ENCODE peak calls at places on chromosome 1, in five cellular contexts. F is uterus, A is BJ, L is body of pancreas, B is tibial artery. U is an unnamed sample.

GRCh38 chr1:80244366-80244765 is 1237.8 kb upstream of the ADGRL4 start:
- DNase-seq in L (no peak), F (no peak), B (no peak), A (no peak), U (no peak)

GRCh38 chr1:204487256-204487615 is 7.4 kb downstream of the PIK3C2B start:
- DNase-seq in A (no peak), L (no peak), B (no peak), F (no peak), U (no peak)

GRCh38 chr1:35886606-35887431 is 3.8 kb downstream of the AGO1 start:
- DNase-seq in B (no peak), L (no peak), F (no peak), A (no peak), U (no peak)

GRCh38 chr1:109718495-109718894 is 6.4 kb downstream of the GSTM5 start:
- DNase-seq in B (no peak), F (no peak), A (no peak), L (no peak), U (no peak)

GRCh38 chr1:211741799-211742198 is 66.4 kb upstream of the NEK2 start:
- DNase-seq in A (no peak), F (no peak), B (no peak), L (no peak), U (peak)

GRCh38 chr1:90204780-90205179 is 209.9 kb downstream of the ZNF326 start:
- DNase-seq in F (no peak), L (no peak), A (no peak), B (no peak), U (no peak)

GRCh38 chr1:186175588-186175987 is 199.5 kb downstream of the TPR start:
- DNase-seq in L (no peak), A (no peak), F (no peak), B (no peak), U (no peak)

GRCh38 chr1:225597926-225598575 is 54.9 kb downstream of the ENAH start:
- DNase-seq in L (no peak), B (no peak), F (no peak), A (no peak), U (no peak)

GRCh38 chr1:154865442-154866256 is 4.4 kb downstream of the KCNN3 start:
- DNase-seq in B (no peak), F (no peak), L (peak), A (no peak), U (no peak)

GRCh38 chr1:240237305-240237721 is 145.6 kb downstream of the FMN2 start:
- DNase-seq in F (no peak), A (peak), L (no peak), B (no peak), U (no peak)

GRCh38 chr1:206945779-206946178 is 487 bp downstream of the PIGR start:
- DNase-seq in B (no peak), L (no peak), A (no peak), F (no peak), U (no peak)
- H3K4me3 ChIP-seq in B (no peak), L (no peak), A (no peak), F (no peak), U (no peak)

DNA sequence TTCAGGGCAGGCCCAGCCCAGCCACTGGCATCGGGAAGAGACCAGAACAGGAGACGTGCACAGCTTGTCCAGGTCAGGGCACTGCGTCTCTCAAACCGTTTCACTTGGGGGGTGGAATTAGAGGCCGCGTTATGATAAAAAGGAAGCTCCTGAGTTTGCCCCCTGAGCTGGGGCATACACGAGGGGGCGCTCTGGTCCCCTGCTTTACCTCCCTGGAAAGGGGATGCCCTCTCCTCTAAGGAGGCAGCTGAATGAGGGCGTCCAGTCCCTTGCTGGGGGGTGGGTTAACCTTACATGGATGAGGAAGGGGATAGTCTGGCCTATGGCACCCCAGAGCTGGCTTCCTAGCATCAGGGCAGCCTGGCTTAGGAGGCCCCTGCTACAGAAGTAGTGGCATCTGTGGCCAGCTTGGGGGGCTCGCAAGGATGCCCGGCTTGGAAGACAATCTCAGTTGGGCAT is 2.3 kb downstream of the MYOG start:
- DNase-seq in L (no peak), A (no peak), F (no peak), B (no peak), U (no peak)
- TF ChIP-seq CTCF in L (no peak), A (no peak), F (no peak), B (no peak), U (no peak)

GRCh38 chr1:214516434-214517326 is 34.7 kb downstream of the PTPN14 start:
- DNase-seq in L (no peak), B (no peak), A (no peak), F (no peak), U (no peak)
- H3K4me3 ChIP-seq in L (no peak), B (no peak), A (no peak), F (no peak), U (no peak)

GRCh38 chr1:160376525-160377131 is 9.8 kb downstream of the NHLH1 start:
- DNase-seq in B (no peak), F (no peak), A (no peak), L (peak), U (peak)
- TF ChIP-seq CTCF in B (peak), F (peak), A (peak), L (peak), U (peak)

DNA sequence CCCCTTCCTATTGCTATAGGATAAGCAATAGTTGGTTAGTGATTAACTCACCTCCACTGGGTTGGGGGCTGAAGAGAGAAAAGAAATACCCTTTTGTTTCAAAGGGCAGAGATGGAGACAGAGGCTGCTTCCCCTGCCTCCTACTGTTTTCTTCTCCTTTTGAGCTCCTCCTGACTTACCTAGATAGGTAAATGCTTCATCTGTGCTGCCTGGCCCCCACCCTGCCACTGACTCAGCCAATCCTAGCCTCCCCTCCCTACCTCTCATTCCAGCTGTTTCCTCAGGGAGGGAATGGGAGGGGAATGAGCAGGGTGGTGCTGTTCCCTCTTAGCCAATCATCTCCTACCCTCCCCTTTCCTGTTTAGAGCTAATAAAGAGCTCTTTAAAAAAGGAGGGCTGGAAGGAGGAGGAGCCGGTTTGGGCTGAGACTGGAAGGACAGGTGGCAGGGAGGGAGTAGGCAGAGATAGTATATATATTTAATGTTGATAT is at the start of gene C1orf116:
- DNase-seq in B (no peak), L (peak), A (no peak), F (no peak), U (no peak)
- H3K4me3 ChIP-seq in B (no peak), L (no peak), A (no peak), F (no peak), U (no peak)

DNA sequence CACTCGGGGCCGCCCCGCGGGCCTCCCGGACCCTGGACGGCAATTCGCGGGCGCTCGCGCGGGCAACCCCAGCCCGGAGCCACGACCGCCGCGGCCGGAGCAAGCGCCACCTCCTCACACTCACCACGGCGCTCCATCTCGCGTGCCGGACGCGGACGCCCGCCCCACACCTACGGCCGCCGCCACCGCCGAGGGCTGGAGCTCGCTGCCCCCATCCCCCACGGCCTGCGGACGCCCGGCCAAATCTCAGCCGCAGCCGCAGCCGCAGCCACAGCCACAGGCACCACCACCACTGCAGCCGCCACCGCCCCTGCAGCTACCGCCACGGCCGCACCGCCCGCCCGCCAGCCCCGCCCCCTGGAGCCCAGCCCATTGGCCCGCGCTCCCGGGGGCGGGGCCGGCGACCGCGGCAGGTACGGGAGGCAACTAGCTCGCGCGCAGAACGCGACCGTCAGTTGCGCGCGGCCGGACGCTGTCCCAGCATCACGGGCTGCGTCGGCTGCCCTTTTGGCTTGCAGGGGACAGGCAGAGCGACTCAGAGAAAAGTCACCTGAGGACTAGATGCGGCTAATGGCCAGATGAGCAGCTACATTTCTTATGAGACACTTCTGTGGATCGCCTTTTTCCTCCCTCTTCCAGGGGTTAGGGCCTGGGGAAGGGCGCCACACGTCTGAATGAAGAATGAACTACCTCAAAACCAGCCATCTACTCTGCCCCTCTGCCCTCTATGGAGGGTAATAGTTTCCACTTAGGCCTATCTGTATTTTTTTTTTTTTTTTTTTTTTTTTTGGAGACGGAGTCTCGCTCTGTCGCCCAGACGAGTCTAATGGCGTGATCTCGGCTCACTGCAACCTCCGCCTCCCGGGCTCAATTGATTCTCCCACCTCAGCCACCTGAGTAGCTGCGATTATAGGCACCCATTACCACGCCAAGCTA is at the start of gene ARHGAP29:
- DNase-seq in B (peak), A (no peak), L (peak), F (peak), U (no peak)
- TF ChIP-seq CTCF in B (no peak), A (no peak), L (peak), F (no peak), U (no peak)

DNA sequence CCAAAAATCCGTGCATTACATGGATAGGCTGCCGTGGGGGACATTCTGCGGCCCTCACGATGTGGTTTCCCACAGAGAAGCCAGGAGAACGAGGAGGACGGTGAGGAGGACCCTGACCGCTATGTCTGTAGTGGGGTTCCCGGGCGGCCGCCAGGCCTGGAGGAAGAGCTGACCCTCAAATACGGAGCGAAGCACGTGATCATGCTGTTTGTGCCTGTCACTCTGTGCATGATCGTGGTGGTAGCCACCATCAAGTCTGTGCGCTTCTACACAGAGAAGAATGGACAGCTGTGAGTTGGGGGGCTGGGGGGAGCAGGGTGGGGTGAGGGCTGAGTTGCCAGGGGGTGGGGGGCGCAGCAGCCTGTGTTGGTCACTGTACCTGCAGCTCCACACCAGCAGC is 13.2 kb downstream of the PSEN2 start:
- DNase-seq in L (no peak), B (peak), F (no peak), A (no peak), U (no peak)
- H3K4me3 ChIP-seq in L (no peak), B (no peak), F (no peak), A (no peak), U (no peak)

DNA sequence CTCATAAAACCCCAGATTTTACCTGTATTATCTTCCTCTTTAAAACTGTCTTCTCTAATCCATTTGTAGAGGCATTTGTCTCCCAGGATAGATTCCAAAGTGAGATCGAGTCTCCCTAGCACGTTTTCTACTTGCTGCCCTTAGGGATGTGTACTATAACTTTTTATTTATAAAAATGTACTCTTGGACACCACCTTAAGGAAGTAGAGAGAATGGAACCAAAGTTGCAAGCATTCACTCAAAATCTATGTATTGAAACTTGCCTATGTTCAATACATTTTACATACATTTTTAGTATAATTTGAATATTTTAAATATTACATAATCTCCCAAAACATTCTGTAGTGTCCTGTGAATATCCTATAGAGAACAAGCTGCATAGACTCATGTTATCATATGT is 842 bp upstream of the SPRR2A start:
- DNase-seq in L (no peak), F (no peak), B (no peak), A (no peak), U (no peak)
- TF ChIP-seq CTCF in L (no peak), F (no peak), B (no peak), A (no peak), U (no peak)

DNA sequence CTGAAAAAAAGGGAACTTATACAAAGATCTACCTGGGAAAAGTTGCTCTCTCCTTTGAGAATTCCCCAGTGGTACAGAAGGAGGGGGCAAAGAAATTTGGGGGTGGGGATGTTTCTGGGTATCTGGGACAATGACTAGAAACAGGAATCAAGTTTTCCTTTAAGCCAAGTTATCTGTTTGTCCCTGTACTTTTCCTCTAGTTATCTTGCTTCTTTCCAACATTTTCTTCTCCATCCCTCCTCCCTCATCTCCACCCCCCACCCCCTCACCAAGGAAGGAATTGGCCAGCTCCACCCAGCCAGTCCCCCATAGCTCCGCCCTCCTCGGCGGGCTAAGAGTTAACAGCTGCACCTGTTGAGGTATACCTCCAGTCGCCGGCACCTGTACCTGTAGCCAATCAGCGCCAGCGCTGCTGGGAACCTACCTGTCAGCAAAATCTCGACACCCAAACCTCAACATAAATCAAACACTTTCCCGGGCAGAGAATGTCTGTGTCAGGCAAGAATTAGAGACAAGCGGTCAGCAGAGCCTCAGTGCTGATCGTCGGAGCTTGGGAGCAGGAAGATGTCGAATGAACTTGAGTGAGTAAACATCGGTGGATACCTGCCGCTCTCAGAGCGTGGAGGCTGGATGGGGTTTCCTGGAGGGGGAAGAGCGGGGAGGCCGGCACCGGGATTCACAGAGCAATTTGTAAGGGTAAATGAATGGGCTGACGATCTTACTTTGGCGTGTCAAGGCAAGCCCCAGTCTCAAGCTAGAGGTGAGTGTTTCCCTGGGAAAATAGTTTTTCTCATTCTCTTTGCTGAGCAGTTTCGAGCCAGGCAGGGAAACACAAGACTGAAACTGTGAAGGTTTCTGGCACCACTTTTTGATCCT is at the start of gene GRHL3:
- DNase-seq in F (no peak), A (no peak), L (peak), B (no peak), U (no peak)
- H3K4me3 ChIP-seq in F (no peak), A (no peak), L (no peak), B (no peak), U (peak)

U was measured in astrocyte of the cerebellum.